ENCODE peak calls at places on chromosomes 13 and 19, in four cellular contexts. Z, N, B and G are unnamed samples. For H3K36me3 and H3K27me3, the result is how much of the 10 kb centered on the place peaks cover.

GRCh38 chr19:18613589-18614234 is 1.0 kb downstream of the TMEM59L start:
- DNase-seq in Z (no peak), N (no peak), B (no peak), G (no peak)

GRCh38 chr13:107518292-107518691 is 697.0 kb downstream of the LIG4 start:
- DNase-seq in Z (no peak), N (no peak), B (no peak), G (no peak)

GRCh38 chr13:59120297-59120843 is 1043.4 kb downstream of the DIAPH3 start:
- DNase-seq in Z (no peak), N (no peak), B (no peak), G (no peak)

GRCh38 chr13:99930925-99931324 is 40.6 kb downstream of the ZIC5 start:
- DNase-seq in Z (no peak), N (no peak), B (no peak), G (no peak)

GRCh38 chr13:68714292-68714691 is 1393.3 kb upstream of the ATXN8OS start:
- DNase-seq in Z (no peak), N (no peak), B (no peak), G (no peak)

GRCh38 chr19:14127929-14128509 is 8.4 kb downstream of the ASF1B start:
- DNase-seq in Z (no peak), N (no peak), B (no peak), G (no peak)

GRCh38 chr13:43023244-43023931 is at the start of gene DNAJC15:
- DNase-seq in Z (peak), N (peak), B (peak), G (peak)

GRCh38 chr19:32976223-32976805 is 4.3 kb downstream of the FAAP24 start:
- DNase-seq in Z (peak), N (peak), B (peak), G (peak)

GRCh38 chr13:51469790-51470189 is 17.0 kb upstream of the INTS6 start:
- DNase-seq in Z (no peak), N (no peak), B (no peak), G (no peak)

GRCh38 chr19:12770922-12771321 is 4.4 kb downstream of the HOOK2 start:
- DNase-seq in Z (no peak), N (no peak), B (no peak), G (no peak)

GRCh38 chr13:99354371-99354951 is 47.3 kb upstream of the GPR183 start:
- DNase-seq in Z (no peak), N (no peak), B (peak), G (no peak)

GRCh38 chr13:97834255-97834654 is 119.2 kb upstream of the IPO5 start:
- DNase-seq in Z (no peak), N (no peak), B (no peak), G (no peak)

GRCh38 chr19:7373862-7374261 is 25.1 kb downstream of the ARHGEF18 start:
- DNase-seq in Z (no peak), N (peak), B (no peak), G (peak)

GRCh38 chr19:38726761-38727301 is 17.4 kb downstream of the CAPN12 start:
- DNase-seq in Z (no peak), N (no peak), B (no peak), G (no peak)

GRCh38 chr19:1566392-1567115 is 1.6 kb downstream of the MEX3D start:
- DNase-seq in Z (no peak), N (peak), B (peak), G (no peak)

GRCh38 chr13:36086117-36086516 is 45.1 kb downstream of the DCLK1 start:
- DNase-seq in Z (no peak), N (no peak), B (no peak), G (no peak)

GRCh38 chr19:737591-738093 is 13.3 kb upstream of the MISP start:
- DNase-seq in Z (no peak), N (peak), B (no peak), G (peak)

GRCh38 chr13:29454931-29455481 is 140.5 kb downstream of the SLC7A1 start:
- DNase-seq in Z (no peak), N (no peak), B (peak), G (no peak)

GRCh38 chr19:55424518-55424917 is 16.9 kb upstream of the UBE2S start:
- DNase-seq in Z (no peak), N (no peak), B (no peak), G (no peak)

GRCh38 chr13:94061316-94061715 is 418.2 kb downstream of the DCT start:
- DNase-seq in Z (no peak), N (no peak), B (no peak), G (no peak)

GRCh38 chr19:12364391-12365093 is 941 bp downstream of the ZNF442 start:
- DNase-seq in Z (no peak), N (peak), B (no peak), G (no peak)

GRCh38 chr19:33171916-33172359 is 22.2 kb upstream of the LRP3 start:
- DNase-seq in Z (no peak), N (no peak), B (no peak), G (no peak)

GRCh38 chr19:14181906-14182305 is 24.1 kb downstream of the ADGRL1 start:
- DNase-seq in Z (no peak), N (no peak), B (no peak), G (no peak)

GRCh38 chr13:41008349-41008980 is 10.7 kb downstream of the ELF1 start:
- DNase-seq in Z (no peak), N (no peak), B (no peak), G (no peak)

DNA sequence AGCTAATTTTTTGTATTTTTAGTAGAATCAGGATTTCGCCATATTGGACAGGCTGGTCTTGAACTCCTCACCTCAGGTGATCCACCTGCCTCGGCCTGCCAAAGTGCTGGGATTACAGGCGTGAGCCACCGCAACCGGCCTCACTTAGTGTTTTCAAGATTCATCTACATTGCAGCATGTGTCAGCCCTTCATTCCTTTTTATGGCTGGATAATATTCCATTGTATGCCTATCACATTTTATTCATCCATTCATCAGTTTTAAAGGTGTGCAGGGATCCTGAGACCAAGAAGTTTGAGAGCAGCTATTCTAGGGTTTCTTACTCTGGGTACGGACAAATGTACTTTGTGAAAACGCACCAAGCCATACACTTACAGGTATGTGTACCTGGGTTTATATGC is 9.1 kb downstream of the COQ8B start:
- DNase-seq in Z (no peak), N (no peak), B (no peak), G (no peak)
- H3K36me3 ChIP-seq in Z (under half), N (under half), B (under half), G (under half)

GRCh38 chr13:45328661-45329105 is 12.3 kb downstream of the TPT1 start:
- DNase-seq in Z (no peak), N (no peak), B (no peak), G (no peak)

GRCh38 chr13:45331981-45332830 is 8.8 kb downstream of the TPT1 start:
- DNase-seq in Z (no peak), N (no peak), B (no peak), G (no peak)

GRCh38 chr13:45331123-45331619 is 9.8 kb downstream of the TPT1 start:
- DNase-seq in Z (no peak), N (no peak), B (no peak), G (no peak)

GRCh38 chr13:45325806-45326205 is 15.2 kb downstream of the TPT1 start:
- DNase-seq in Z (no peak), N (no peak), B (no peak), G (no peak)

GRCh38 chr13:45327253-45327954 is 13.6 kb downstream of the TPT1 start:
- DNase-seq in Z (no peak), N (no peak), B (no peak), G (no peak)
- H3K27me3 ChIP-seq in Z (under half), N (under half), B (under half), G (under half)

DNA sequence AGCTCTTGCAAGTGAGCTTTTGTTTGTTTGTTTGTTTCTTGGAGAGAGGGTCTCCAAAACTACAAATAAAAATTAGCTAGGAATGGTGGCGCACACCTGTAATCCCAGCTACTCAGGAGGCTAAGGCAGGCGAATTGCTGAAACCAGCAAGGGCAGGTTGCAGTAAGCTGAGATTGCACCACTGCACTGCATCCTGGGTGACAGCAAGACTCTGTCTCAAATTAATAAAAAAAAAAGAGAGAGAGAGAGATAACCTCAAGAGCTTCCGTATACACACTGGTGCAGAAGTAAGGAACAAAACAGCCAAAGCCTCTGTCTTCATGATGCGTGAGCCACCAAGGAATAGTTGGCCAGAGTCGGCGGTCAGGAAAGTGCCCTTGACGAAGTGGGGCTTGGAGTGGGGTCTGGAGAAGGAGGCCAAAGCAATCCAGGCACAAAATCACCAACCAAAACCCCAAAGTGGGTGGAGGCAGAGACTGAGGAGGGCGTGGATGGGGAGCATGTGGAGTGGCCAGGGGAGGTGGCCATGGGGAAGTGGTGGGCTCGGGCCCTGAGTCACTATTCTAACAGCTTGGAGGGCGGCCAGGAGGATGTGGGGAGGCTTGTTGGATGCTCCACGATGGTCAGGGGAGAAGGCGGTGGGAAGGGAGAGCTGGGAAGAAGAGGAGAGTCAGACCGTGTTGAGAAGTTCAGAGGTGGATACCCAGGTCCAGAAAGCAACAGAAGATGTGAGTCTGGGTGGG is 21.2 kb upstream of the TOMM40 start:
- DNase-seq in Z (no peak), N (peak), B (no peak), G (no peak)
- H3K36me3 ChIP-seq in Z (under half), N (under half), B (under half), G (half or more)

DNA sequence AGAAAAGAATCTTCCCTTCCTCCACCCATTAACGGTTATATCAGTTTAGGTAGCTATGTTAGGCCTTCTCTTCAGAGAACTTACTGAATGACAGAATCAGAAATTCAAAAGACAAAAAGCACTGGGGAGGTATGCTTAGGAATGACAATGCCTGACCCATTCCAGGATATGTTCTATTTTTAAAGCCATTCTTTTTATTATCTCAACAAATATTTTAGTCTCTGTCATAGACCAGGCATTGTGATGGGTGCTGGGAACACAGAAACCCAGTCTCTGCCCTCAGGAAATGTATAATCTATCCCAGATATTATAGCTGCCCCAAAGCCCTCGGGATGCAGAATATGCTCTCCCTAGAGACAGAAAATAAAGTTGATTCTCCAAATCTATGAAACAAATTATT is 90.7 kb downstream of the TEX26 start:
- DNase-seq in Z (no peak), N (no peak), B (no peak), G (no peak)
- H3K27me3 ChIP-seq in Z (under half), N (under half), B (under half), G (under half)

GRCh38 chr19:19656451-19657396 is 6.8 kb downstream of the ATP13A1 start:
- DNase-seq in Z (no peak), N (no peak), B (no peak), G (no peak)
- H3K36me3 ChIP-seq in Z (under half), N (half or more), B (under half), G (under half)